ENCODE peak calls at places on chromosomes 3 and 15, in four cellular contexts. L, Q, J and M are unnamed samples.

GRCh38 chr3:138817685-138818084 is 17.0 kb downstream of the PIK3CB start:
- DNase-seq in L (no peak), Q (no peak), J (no peak), M (no peak)

GRCh38 chr3:112097378-112097777 is 11.2 kb downstream of the C3orf52 start:
- DNase-seq in L (no peak), Q (peak), J (no peak), M (no peak)

GRCh38 chr15:52496776-52497470 is 31.8 kb downstream of the MYO5A start:
- DNase-seq in L (no peak), Q (no peak), J (no peak), M (no peak)

GRCh38 chr3:82044918-82045715 is 283.7 kb upstream of the GBE1 start:
- DNase-seq in L (no peak), Q (no peak), J (no peak), M (no peak)

GRCh38 chr3:193231201-193231600 is 9.8 kb upstream of the PLAAT1 start:
- DNase-seq in L (no peak), Q (no peak), J (no peak), M (no peak)

GRCh38 chr3:65044401-65044800 is 356.6 kb upstream of the ADAMTS9 start:
- DNase-seq in L (no peak), Q (no peak), J (no peak), M (no peak)

GRCh38 chr3:118075873-118076272 is 958.8 kb downstream of the IGSF11 start:
- DNase-seq in L (no peak), Q (no peak), J (no peak), M (no peak)

GRCh38 chr3:39254806-39255449 is 24.9 kb downstream of the CX3CR1 start:
- DNase-seq in L (no peak), Q (no peak), J (no peak), M (no peak)

GRCh38 chr3:81726132-81726531 is 35.3 kb downstream of the GBE1 start:
- DNase-seq in L (no peak), Q (no peak), J (no peak), M (no peak)

GRCh38 chr15:67358812-67359211 is 104.2 kb downstream of the IQCH start:
- DNase-seq in L (no peak), Q (no peak), J (no peak), M (peak)

GRCh38 chr3:100106531-100107155 is 7.7 kb downstream of the FILIP1L start:
- DNase-seq in L (no peak), Q (no peak), J (no peak), M (no peak)

GRCh38 chr3:167736997-167737396 is 1.5 kb downstream of the SERPINI1 start:
- DNase-seq in L (no peak), Q (no peak), J (no peak), M (no peak)

GRCh38 chr3:122415762-122416654 is at the start of gene WDR5B:
- DNase-seq in L (peak), Q (peak), J (peak), M (peak)

GRCh38 chr3:127731546-127731945 is 58.8 kb downstream of the ABTB1 start:
- DNase-seq in L (no peak), Q (no peak), J (no peak), M (no peak)

GRCh38 chr15:51759557-51760070 is 8.2 kb downstream of the TMOD2 start:
- DNase-seq in L (peak), Q (no peak), J (no peak), M (no peak)

GRCh38 chr3:119340014-119340413 is 45.8 kb downstream of the ARHGAP31 start:
- DNase-seq in L (no peak), Q (no peak), J (no peak), M (no peak)

GRCh38 chr3:50675179-50676030 is 678 bp downstream of the DOCK3 start:
- DNase-seq in L (peak), Q (no peak), J (peak), M (peak)

GRCh38 chr15:39855400-39855799 is 64.7 kb downstream of the GPR176 start:
- DNase-seq in L (peak), Q (no peak), J (no peak), M (no peak)

GRCh38 chr3:81823086-81823485 is 61.6 kb upstream of the GBE1 start:
- DNase-seq in L (no peak), Q (no peak), J (no peak), M (peak)

GRCh38 chr15:93720607-93721006 is 510.8 kb upstream of the MCTP2 start:
- DNase-seq in L (no peak), Q (no peak), J (no peak), M (no peak)
- H3K27ac ChIP-seq in L (no peak), Q (no peak), J (no peak), M (no peak)

GRCh38 chr3:179945569-179945968 is 91.2 kb downstream of the PEX5L start:
- DNase-seq in L (no peak), Q (no peak), J (no peak), M (no peak)

GRCh38 chr3:179943097-179943880 is 93.4 kb downstream of the PEX5L start:
- DNase-seq in L (no peak), Q (no peak), J (no peak), M (no peak)

DNA sequence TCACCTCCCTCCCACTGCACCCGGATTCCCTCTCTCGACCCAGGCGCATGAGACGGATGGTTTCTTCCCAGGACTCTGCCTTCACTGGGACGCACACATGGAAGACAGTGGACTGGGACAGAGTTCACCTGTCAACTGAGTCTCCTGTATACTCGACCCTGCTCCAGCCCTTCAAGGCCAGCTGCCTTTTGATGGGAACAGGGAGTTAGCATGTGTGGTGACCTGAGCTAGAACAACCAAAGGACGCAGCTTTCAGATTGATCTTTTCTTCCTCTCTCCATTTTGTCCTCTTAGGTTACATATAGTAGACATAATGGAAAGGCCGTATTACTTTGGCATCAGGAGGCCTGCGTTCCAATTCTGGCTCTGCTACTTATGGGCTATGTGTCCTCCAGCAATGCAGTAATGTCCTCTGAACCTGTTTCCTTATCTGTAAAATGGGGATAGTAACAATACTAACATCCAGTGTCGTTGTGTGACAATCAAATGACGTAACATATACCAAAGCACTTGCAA is 94.1 kb downstream of the PEX5L start:
- DNase-seq in L (no peak), Q (no peak), J (no peak), M (no peak)
- H3K27ac ChIP-seq in L (no peak), Q (no peak), J (no peak), M (no peak)

GRCh38 chr3:58052373-58053273 is 44.4 kb downstream of the FLNB start:
- DNase-seq in L (peak), Q (peak), J (no peak), M (peak)

GRCh38 chr3:58051196-58051595 is 43.0 kb downstream of the FLNB start:
- DNase-seq in L (no peak), Q (no peak), J (no peak), M (no peak)

GRCh38 chr3:58048301-58048700 is 40.1 kb downstream of the FLNB start:
- DNase-seq in L (peak), Q (no peak), J (no peak), M (no peak)

GRCh38 chr3:58047806-58048205 is 39.6 kb downstream of the FLNB start:
- DNase-seq in L (no peak), Q (no peak), J (no peak), M (no peak)

GRCh38 chr3:58049143-58049785 is 41.0 kb downstream of the FLNB start:
- DNase-seq in L (peak), Q (peak), J (no peak), M (peak)
- H3K27ac ChIP-seq in L (peak), Q (peak), J (no peak), M (peak)

GRCh38 chr15:85620321-85621044 is 174.2 kb downstream of the KLHL25 start:
- DNase-seq in L (peak), Q (no peak), J (no peak), M (no peak)

GRCh38 chr15:85623648-85624047 is 171.1 kb downstream of the KLHL25 start:
- DNase-seq in L (no peak), Q (no peak), J (no peak), M (no peak)

GRCh38 chr15:85621096-85621495 is 173.6 kb downstream of the KLHL25 start:
- DNase-seq in L (no peak), Q (no peak), J (no peak), M (no peak)

GRCh38 chr15:85624241-85624855 is 170.4 kb downstream of the KLHL25 start:
- DNase-seq in L (peak), Q (no peak), J (no peak), M (no peak)

DNA sequence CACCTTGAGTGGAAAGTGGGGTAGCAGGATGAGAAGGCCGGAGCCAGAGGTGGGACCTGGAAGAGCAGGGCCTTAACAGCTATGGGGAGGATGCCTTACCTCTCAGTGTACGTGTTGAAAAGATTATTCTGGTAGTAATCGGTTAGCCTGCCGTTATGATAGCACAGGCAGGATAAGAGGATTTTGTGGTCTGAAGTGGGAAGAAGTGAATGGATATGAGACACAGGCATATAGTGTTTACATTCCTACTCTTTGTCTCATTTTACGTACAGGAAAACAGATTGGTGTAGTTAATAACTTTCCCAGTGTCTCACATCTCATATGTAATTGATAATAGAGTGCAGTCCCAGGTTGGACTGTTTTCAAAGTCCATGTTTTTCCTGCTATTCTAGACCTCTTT is 172.3 kb downstream of the KLHL25 start:
- DNase-seq in L (no peak), Q (no peak), J (no peak), M (no peak)
- H3K27ac ChIP-seq in L (no peak), Q (peak), J (no peak), M (no peak)

GRCh38 chr3:131705099-131705498 is 202.3 kb upstream of the MRPL3 start:
- DNase-seq in L (no peak), Q (no peak), J (no peak), M (no peak)
- H3K27ac ChIP-seq in L (no peak), Q (no peak), J (no peak), M (no peak)

DNA sequence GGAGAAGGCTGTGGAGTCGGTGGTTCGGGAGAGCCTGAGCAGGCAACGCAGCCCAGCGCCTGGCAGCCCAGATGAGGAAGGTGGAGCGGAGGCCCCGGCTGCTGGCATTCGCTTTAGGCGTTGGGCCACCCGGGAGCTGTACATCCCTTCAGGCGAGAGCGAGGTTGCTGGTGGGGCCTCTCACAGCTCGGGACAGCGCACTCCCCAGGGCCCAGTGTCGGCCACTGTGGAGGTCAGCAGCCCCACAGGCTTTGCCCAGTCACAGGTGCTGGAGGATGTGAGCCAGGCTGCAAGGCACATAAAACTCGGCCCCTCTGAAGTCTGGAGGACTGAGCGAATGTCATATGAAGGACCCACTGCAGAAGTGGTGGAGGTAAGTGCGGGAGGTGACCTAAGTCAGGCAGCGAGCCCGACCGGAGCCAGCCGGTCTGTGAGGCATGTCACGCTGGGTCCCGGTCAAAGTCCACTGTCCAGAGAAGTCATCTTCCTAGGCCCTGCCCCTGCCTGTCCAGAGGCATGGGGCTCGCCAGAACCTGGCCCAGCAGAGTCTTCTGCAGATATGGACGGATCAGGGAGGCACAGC is 26.7 kb downstream of the SYNM start:
- DNase-seq in L (no peak), Q (no peak), J (no peak), M (peak)
- H3K27ac ChIP-seq in L (no peak), Q (no peak), J (no peak), M (no peak)

GRCh38 chr3:16377196-16377595 is 112.2 kb downstream of the OXNAD1 start:
- DNase-seq in L (no peak), Q (no peak), J (no peak), M (no peak)

GRCh38 chr3:16375891-16376290 is 110.9 kb downstream of the OXNAD1 start:
- DNase-seq in L (no peak), Q (no peak), J (no peak), M (no peak)

GRCh38 chr3:16372362-16373269 is 107.6 kb downstream of the OXNAD1 start:
- DNase-seq in L (peak), Q (no peak), J (no peak), M (no peak)

GRCh38 chr3:16373270-16373785 is 108.3 kb downstream of the OXNAD1 start:
- DNase-seq in L (no peak), Q (no peak), J (no peak), M (no peak)

DNA sequence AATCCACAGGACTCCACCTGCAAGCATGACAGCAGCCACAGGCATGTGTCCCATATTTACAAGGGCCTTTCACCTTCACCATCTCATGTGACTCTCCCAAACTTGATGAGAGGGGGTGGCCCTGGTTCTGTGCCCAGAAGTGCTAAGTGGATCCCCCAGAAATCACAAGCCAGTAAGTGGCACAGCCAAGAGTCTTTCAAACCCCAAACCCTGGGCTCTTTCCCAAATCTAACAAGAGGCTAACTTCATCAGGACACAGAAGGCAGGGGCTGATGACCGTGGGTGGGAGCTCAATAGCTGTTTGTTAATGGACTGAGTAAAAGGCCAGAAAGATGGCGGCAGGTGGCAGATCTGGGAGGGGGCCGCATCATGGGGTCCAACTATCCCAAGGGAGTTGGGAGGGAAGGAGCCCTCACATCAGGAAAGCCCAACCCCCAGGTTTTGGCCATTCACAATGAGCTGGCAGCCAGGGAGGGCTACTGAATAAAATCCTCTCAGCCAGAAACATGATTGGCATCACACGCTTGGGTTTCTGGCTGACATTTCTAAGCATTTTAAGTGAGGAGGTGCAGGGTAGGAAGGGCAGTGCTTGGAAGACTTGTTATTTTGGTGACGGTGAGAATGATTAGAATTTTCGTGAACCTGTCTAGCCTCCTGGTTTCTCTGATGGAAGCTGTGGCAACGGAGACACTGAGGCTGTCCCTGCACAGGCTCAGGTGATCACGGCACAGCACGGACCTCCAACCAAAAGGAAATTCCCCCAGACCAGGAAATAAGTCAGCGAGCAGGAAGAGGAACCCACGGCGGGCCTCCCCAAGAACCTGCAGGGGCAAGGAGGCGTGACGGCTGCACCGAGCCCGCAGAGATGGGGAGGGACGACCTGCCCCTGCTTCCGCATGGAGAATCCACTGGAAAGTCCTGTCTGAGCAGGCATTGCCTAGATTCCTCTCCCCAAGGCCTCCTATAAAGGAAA is 109.3 kb downstream of the OXNAD1 start:
- DNase-seq in L (no peak), Q (no peak), J (no peak), M (no peak)
- H3K27ac ChIP-seq in L (no peak), Q (no peak), J (no peak), M (no peak)

GRCh38 chr15:60412026-60412425 is 14.2 kb upstream of the ANXA2 start:
- DNase-seq in L (no peak), Q (no peak), J (no peak), M (no peak)

GRCh38 chr15:60405405-60405804 is 7.6 kb upstream of the ANXA2 start:
- DNase-seq in L (no peak), Q (no peak), J (no peak), M (no peak)

GRCh38 chr15:60406513-60407124 is 8.8 kb upstream of the ANXA2 start:
- DNase-seq in L (no peak), Q (no peak), J (no peak), M (no peak)

GRCh38 chr15:60407406-60407805 is 9.6 kb upstream of the ANXA2 start:
- DNase-seq in L (no peak), Q (no peak), J (no peak), M (no peak)

GRCh38 chr15:60408438-60409105 is 10.8 kb upstream of the ANXA2 start:
- DNase-seq in L (no peak), Q (no peak), J (no peak), M (no peak)
- H3K27ac ChIP-seq in L (no peak), Q (peak), J (no peak), M (no peak)

DNA sequence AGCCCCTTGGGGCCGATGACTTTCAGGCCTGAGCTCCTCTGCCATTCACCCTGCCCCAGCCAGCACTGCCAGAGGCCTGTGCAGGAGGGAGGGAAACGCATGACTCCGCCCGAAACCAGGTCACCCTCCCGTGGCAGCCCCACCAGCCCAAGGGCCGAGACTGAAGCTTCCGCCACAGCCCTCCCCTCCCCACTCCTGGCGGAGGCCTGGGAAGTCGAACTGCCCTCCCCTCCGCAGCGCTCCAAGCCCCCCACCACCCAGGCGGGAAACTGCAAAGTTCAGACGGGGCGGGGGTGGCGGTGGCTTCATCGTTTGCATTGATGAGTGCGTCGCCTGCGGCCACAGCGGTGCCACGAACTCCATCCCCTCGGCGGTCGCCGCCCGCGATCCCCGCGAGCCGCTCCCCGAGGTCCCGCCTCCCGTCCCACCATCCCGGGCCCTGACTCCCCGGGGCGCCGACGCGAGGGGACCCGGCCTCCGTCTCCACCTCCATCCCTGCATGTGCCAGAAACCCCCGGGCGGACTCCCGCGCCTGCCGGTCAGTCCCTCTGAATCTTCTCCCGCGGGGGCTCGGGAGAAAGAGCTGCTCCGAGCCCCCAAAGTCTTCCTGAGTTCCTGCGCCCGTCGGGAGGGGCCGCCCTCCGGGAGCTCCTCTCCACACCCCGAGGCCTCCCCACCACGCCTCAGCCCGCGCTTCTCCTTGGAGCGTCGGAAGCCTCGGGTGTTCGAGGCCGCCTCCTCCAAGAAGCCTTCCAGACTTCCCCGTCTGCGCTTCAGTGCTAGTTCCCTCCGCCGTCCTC is 706 bp downstream of the MELTF start:
- DNase-seq in L (no peak), Q (no peak), J (no peak), M (no peak)
- H3K27ac ChIP-seq in L (no peak), Q (no peak), J (no peak), M (no peak)

DNA sequence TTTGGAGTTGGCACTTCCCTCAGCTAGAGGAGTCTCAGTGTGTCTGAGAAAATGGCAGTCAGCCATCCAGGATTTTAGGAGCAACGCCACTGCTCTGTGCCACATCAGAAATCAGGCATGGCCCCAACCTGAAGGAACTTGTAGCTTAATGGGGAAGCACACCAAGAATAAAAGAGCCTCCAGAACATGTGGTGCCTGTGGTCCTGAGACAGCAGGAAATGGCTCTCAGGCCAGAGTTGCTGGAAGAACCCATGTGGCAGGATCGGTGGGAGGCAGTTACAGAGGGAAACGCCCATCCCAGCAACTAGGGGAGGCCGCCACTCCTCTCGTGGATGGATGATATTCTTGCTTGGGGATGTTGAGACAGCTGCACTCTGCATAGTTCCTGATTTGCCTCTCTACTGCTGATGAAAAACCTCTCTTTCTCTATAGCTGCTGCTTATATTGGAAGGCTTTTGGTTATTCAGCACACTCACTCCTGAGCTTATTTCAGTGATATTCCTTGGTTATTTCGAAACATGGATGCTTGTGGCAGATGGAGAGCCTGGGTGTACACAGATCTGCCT is 52.5 kb downstream of the KLHL25 start:
- DNase-seq in L (no peak), Q (no peak), J (no peak), M (no peak)
- H3K27ac ChIP-seq in L (no peak), Q (no peak), J (no peak), M (no peak)